ENCODE peak calls at places on chromosomes 6 and 20, in four cellular contexts. One of them, this sample, is unnamed. For H3K4me1, the result is how much of the 10 kb centered on the place peaks cover.

GRCh38 chr6:126077810-126078791 is 91.8 kb downstream of the TRMT11 start:
- DNase-seq in heart left ventricle: no peak
- DNase-seq in RWPE2: no peak
- DNase-seq in uterus: peak
- DNase-seq in this sample: peak

GRCh38 chr20:41366546-41367392 is at the start of gene EMILIN3:
- DNase-seq in heart left ventricle: no peak
- DNase-seq in RWPE2: peak
- DNase-seq in uterus: no peak
- DNase-seq in this sample: peak

GRCh38 chr6:134247271-134247833 is 70.6 kb downstream of the SGK1 start:
- DNase-seq in heart left ventricle: no peak
- DNase-seq in RWPE2: no peak
- DNase-seq in uterus: no peak
- DNase-seq in this sample: no peak

GRCh38 chr20:17525650-17526049 is 5.5 kb downstream of the BFSP1 start:
- DNase-seq in heart left ventricle: no peak
- DNase-seq in RWPE2: no peak
- DNase-seq in uterus: no peak
- DNase-seq in this sample: peak

GRCh38 chr20:32871622-32872160 is 13.0 kb downstream of the EFCAB8 start:
- DNase-seq in heart left ventricle: no peak
- DNase-seq in RWPE2: no peak
- DNase-seq in uterus: no peak
- DNase-seq in this sample: no peak

GRCh38 chr6:21691685-21692346 is 98.3 kb downstream of the SOX4 start:
- DNase-seq in heart left ventricle: no peak
- DNase-seq in RWPE2: no peak
- DNase-seq in uterus: no peak
- DNase-seq in this sample: no peak

GRCh38 chr20:50690979-50691584 is at the start of gene RIPOR3:
- DNase-seq in heart left ventricle: peak
- DNase-seq in RWPE2: peak
- DNase-seq in uterus: peak
- DNase-seq in this sample: peak

GRCh38 chr6:151962246-151962846 is 154.9 kb downstream of the ESR1 start:
- DNase-seq in heart left ventricle: no peak
- DNase-seq in RWPE2: no peak
- DNase-seq in uterus: no peak
- DNase-seq in this sample: no peak

GRCh38 chr20:23492292-23492691 is 1.4 kb downstream of the CST8 start:
- DNase-seq in heart left ventricle: no peak
- DNase-seq in RWPE2: no peak
- DNase-seq in uterus: no peak
- DNase-seq in this sample: no peak
- H3K4me1 ChIP-seq in heart left ventricle: under half
- H3K4me1 ChIP-seq in RWPE2: under half
- H3K4me1 ChIP-seq in uterus: under half
- H3K4me1 ChIP-seq in this sample: under half

GRCh38 chr20:61955668-61956395 is 109.8 kb downstream of the TAF4 start:
- DNase-seq in heart left ventricle: no peak
- DNase-seq in RWPE2: no peak
- DNase-seq in uterus: no peak
- DNase-seq in this sample: no peak
- H3K4me3 ChIP-seq in heart left ventricle: no peak
- H3K4me3 ChIP-seq in RWPE2: no peak
- H3K4me3 ChIP-seq in uterus: no peak
- H3K4me3 ChIP-seq in this sample: no peak

GRCh38 chr20:57498425-57499400 is 26.2 kb downstream of the CTCFL start:
- DNase-seq in heart left ventricle: no peak
- DNase-seq in RWPE2: no peak
- DNase-seq in uterus: no peak
- DNase-seq in this sample: peak
- TF ChIP-seq CTCF in heart left ventricle: peak
- TF ChIP-seq CTCF in RWPE2: peak
- TF ChIP-seq CTCF in uterus: no peak
- TF ChIP-seq CTCF in this sample: peak

GRCh38 chr6:33705268-33705885 is 6.1 kb downstream of the UQCC2 start:
- DNase-seq in heart left ventricle: no peak
- DNase-seq in RWPE2: no peak
- DNase-seq in uterus: no peak
- DNase-seq in this sample: no peak
- H3K4me1 ChIP-seq in heart left ventricle: under half
- H3K4me1 ChIP-seq in RWPE2: under half
- H3K4me1 ChIP-seq in uterus: under half
- H3K4me1 ChIP-seq in this sample: under half

DNA sequence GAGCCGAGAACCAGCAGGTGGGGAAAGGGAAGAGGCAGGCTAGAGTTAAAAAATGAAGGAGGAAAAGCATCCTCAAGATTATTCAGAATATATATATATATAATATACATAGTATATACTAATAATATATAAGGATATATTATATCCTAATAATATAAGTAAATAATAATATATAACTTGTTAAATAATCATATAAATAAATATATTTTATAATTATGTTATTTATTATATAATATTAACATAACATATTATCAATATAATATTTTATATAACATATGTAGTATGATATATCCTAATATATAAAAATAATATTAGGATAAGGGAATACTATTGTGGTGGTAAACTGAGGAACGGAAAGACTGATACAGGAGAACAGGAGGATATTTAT is 171.8 kb downstream of the TRIM27 start:
- DNase-seq in heart left ventricle: no peak
- DNase-seq in RWPE2: no peak
- DNase-seq in uterus: no peak
- DNase-seq in this sample: no peak
- H3K4me3 ChIP-seq in heart left ventricle: no peak
- H3K4me3 ChIP-seq in RWPE2: no peak
- H3K4me3 ChIP-seq in uterus: no peak
- H3K4me3 ChIP-seq in this sample: no peak

GRCh38 chr6:128487055-128487454 is 33.3 kb downstream of the PTPRK start:
- DNase-seq in heart left ventricle: no peak
- DNase-seq in RWPE2: no peak
- DNase-seq in uterus: no peak
- DNase-seq in this sample: peak
- TF ChIP-seq CTCF in heart left ventricle: peak
- TF ChIP-seq CTCF in RWPE2: peak
- TF ChIP-seq CTCF in uterus: no peak
- TF ChIP-seq CTCF in this sample: peak

GRCh38 chr6:24932832-24933231 is 2.9 kb downstream of the RIPOR2 start:
- DNase-seq in heart left ventricle: no peak
- DNase-seq in RWPE2: no peak
- DNase-seq in uterus: no peak
- DNase-seq in this sample: no peak
- H3K4me1 ChIP-seq in heart left ventricle: under half
- H3K4me1 ChIP-seq in RWPE2: under half
- H3K4me1 ChIP-seq in uterus: under half
- H3K4me1 ChIP-seq in this sample: under half

DNA sequence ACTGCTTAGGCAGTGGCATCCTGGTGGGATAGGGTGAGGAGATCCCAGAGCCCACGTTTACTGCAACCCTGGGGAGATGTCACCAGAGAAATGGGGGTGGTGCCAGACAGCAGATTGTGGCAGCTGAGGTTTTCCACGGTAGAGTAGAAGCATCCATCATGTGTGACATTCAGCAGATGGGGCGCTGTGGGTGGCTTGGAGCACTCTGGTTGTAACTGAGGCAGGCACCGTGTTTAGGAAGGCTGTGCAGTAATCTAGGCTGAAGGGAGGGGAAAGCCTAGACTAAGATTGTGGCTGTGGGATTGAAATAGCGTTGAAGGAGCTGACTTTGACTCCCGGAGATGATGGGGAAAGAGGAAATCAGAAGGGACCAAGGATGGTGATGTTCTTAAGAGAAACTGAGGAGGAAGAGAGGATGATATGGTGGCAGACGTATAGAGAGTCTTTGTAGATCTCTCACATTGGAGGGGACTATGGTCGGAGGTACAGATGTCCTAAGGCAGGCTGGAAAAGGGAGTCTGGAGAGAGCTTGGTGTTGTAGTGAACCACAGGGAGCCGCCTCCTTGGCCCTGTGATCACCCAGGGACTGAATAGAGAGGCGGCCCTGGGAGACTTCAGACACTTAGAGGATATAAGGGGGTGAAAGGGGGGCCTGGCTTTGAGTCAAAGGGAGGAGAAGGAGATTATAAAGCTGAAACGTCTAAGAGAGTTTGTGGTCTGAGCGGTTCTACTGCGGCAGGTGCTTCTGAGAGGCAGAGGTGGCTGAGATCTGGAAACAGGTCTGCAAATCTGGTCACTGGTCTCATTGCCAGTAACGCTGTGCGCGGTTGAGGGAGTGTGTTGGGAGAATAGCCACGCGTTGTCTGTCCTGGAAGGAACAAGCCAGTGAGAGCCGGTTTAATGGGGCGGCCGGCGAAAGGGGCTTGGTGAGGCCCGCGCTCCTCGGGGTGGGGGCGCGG is 792 bp upstream of the MICA start:
- DNase-seq in heart left ventricle: no peak
- DNase-seq in RWPE2: no peak
- DNase-seq in uterus: no peak
- DNase-seq in this sample: no peak
- H3K4me3 ChIP-seq in heart left ventricle: peak
- H3K4me3 ChIP-seq in RWPE2: peak
- H3K4me3 ChIP-seq in uterus: peak
- H3K4me3 ChIP-seq in this sample: no peak

GRCh38 chr6:17250237-17250636 is 30.9 kb upstream of the RBM24 start:
- DNase-seq in heart left ventricle: no peak
- DNase-seq in RWPE2: no peak
- DNase-seq in uterus: no peak
- DNase-seq in this sample: no peak
- TF ChIP-seq CTCF in heart left ventricle: no peak
- TF ChIP-seq CTCF in RWPE2: no peak
- TF ChIP-seq CTCF in uterus: no peak
- TF ChIP-seq CTCF in this sample: no peak